ENCODE peak calls at places on chromosomes 2 and 18, in ten cellular contexts. D, F, B, Q, W, Y, R, T, P and X are unnamed samples.

GRCh38 chr18:67151366-67151765 is 365.2 kb downstream of the DSEL start:
- DNase-seq in B (no peak), F (no peak), Y (no peak), P (no peak), W (no peak), R (no peak), T (no peak), D (peak; percentile 22), Q (no peak), X (no peak)

GRCh38 chr2:206531996-206532543 is 88.7 kb downstream of the ADAM23 start:
- DNase-seq in F (no peak), R (no peak), D (no peak), P (no peak), W (no peak), T (no peak), B (no peak), Q (no peak), Y (no peak), X (peak; percentile 21)

GRCh38 chr2:187215576-187216240 is 232.3 kb downstream of the CALCRL start:
- DNase-seq in D (no peak), P (no peak), T (no peak), W (no peak), Q (no peak), Y (no peak), R (no peak), F (no peak), B (no peak), X (peak; percentile 84)

GRCh38 chr2:226661789-226662545 is 137.7 kb downstream of the IRS1 start:
- DNase-seq in R (no peak), D (no peak), T (no peak), Q (peak; percentile 88), B (no peak), Y (peak; percentile 18), P (no peak), F (peak; percentile 93), W (no peak), X (peak; percentile 99)

GRCh38 chr18:47470941-47471340 is 219.5 kb upstream of the SKOR2 start:
- DNase-seq in Q (no peak), Y (no peak), D (no peak), R (no peak), W (no peak), B (no peak), T (no peak), P (no peak), F (no peak), X (no peak)

GRCh38 chr2:864501-865106 is 86.0 kb upstream of the SNTG2 start:
- DNase-seq in F (no peak), D (no peak), R (no peak), B (no peak), Q (no peak), T (no peak), Y (no peak), P (peak; percentile 13), W (no peak), X (no peak)

GRCh38 chr2:18814387-18814786 is 225.0 kb upstream of the NT5C1B start:
- DNase-seq in Y (no peak), B (no peak), T (no peak), Q (no peak), D (no peak), F (no peak), R (no peak), W (no peak), P (no peak), X (peak; percentile 81)

GRCh38 chr2:240981273-240981672 is 17.1 kb upstream of the SNED1 start:
- DNase-seq in B (no peak), P (no peak), Q (no peak), R (no peak), D (no peak), Y (no peak), T (no peak), F (no peak), W (no peak), X (peak; percentile 32)

GRCh38 chr2:241720099-241720498 is 14.3 kb upstream of the D2HGDH start:
- DNase-seq in B (no peak), F (no peak), Q (no peak), T (no peak), D (no peak), R (peak; percentile 21), Y (no peak), P (no peak), W (no peak), X (no peak)

GRCh38 chr2:66890286-66890812 is 455.4 kb downstream of the MEIS1 start:
- DNase-seq in B (no peak), Q (no peak), D (no peak), W (no peak), T (no peak), R (no peak), Y (no peak), F (no peak), P (no peak), X (peak; percentile 42)

DNA sequence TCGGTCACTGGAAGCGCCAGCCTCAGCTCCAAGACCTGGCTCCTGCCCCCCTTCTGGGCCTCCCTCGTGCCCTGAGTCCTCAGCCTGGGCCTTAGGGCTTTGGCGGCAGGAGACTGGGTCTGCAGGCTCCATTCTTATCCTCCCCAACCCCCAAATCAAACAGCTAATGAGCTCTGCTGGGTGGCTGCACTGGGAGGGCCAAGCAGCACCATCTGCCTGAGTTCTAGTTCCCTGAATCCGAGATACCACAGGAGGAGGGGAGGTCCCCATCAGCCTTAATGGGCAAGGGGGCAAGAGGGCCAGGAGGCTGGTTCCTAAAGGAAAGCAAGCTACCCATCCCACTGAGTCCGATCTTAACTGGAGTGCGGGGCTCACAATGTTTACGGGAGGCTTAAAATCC is 52.9 kb downstream of the FAM178B start:
- DNase-seq in Q (no peak), F (no peak), B (no peak), T (no peak), P (no peak), Y (no peak), D (peak; percentile 48), R (peak; percentile 44), W (no peak), X (no peak)
- H3K27ac ChIP-seq in Q (no peak overlapping the region), F (no peak overlapping the region), B (no peak overlapping the region), T (no peak overlapping the region), P (no peak overlapping the region), Y (no peak overlapping the region), D (no peak overlapping the region), R (no peak overlapping the region), W (no peak overlapping the region), X (no peak overlapping the region)

DNA sequence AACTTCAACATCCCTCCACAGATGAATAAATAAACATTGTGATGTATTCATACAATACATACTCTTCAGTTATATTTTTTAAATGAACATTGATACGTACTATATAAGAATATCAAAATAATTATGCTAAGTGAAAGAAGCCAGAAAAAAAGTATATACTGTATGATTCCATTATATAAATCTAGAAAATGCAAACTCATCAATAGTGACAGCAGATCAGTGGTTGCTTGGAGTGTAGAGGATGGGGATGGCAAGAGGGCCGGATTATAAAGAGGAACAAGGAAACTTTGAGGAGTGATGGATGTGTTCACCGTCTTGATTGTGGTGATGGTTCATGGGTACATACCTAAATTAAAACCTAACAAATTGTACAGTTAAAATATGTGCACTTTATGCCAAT is 3.0 kb upstream of the TTC27 start:
- DNase-seq in D (no peak), W (no peak), T (no peak), R (no peak), B (no peak), Q (no peak), Y (no peak), P (no peak), F (no peak), X (no peak)
- H3K27ac ChIP-seq in D (no peak overlapping the region), W (no peak overlapping the region), T (no peak overlapping the region), R (no peak overlapping the region), B (no peak overlapping the region), Q (no peak overlapping the region), Y (no peak overlapping the region), P (no peak overlapping the region), F (no peak overlapping the region), X (no peak overlapping the region)

GRCh38 chr2:152588911-152589310 is 128.3 kb downstream of the PRPF40A start:
- DNase-seq in P (no peak), Y (no peak), T (no peak), F (no peak), W (no peak), D (no peak), Q (no peak), R (no peak), B (no peak), X (no peak)

GRCh38 chr2:152594022-152594712 is 123.1 kb downstream of the PRPF40A start:
- DNase-seq in Q (no peak), F (no peak), P (no peak), B (no peak), D (no peak), W (no peak), R (no peak), Y (no peak), T (no peak), X (no peak)

GRCh38 chr2:152598975-152599724 is 118.1 kb downstream of the PRPF40A start:
- DNase-seq in T (no peak), Q (peak; percentile 15), D (no peak), F (peak; percentile 54), P (no peak), B (no peak), W (no peak), Y (no peak), R (no peak), X (no peak)

GRCh38 chr2:152600051-152600657 is 117.1 kb downstream of the PRPF40A start:
- DNase-seq in T (no peak), Y (no peak), Q (no peak), B (no peak), F (no peak), D (peak; percentile 69), P (no peak), R (no peak), W (no peak), X (no peak)

DNA sequence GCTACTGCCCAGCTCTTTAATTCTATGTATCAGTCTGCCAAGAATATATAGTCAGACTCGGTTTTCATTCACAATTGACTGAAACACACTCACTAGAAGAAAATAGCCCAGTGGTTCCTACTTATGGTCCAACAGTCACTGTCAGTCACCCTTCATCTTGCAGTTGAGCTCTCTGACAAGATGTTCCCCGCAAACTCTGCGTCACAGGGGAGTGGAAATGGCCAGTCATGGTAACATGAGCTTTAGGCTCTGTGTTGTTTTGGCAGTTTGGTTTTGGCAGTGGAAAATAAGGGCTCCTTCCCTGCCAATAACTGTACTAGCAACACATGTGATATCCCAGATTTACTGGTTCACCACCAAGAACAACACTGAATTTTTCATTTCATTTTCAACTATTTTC is 122.5 kb downstream of the PRPF40A start:
- DNase-seq in W (no peak), P (no peak), Q (no peak), R (no peak), D (no peak), B (no peak), Y (no peak), F (no peak), T (no peak), X (peak; percentile 51)
- H3K27ac ChIP-seq in W (no peak overlapping the region), P (no peak overlapping the region), Q (no peak overlapping the region), R (no peak overlapping the region), D (no peak overlapping the region), B (no peak overlapping the region), Y (no peak overlapping the region), F (no peak overlapping the region), T (no peak overlapping the region), X (no peak overlapping the region)

DNA sequence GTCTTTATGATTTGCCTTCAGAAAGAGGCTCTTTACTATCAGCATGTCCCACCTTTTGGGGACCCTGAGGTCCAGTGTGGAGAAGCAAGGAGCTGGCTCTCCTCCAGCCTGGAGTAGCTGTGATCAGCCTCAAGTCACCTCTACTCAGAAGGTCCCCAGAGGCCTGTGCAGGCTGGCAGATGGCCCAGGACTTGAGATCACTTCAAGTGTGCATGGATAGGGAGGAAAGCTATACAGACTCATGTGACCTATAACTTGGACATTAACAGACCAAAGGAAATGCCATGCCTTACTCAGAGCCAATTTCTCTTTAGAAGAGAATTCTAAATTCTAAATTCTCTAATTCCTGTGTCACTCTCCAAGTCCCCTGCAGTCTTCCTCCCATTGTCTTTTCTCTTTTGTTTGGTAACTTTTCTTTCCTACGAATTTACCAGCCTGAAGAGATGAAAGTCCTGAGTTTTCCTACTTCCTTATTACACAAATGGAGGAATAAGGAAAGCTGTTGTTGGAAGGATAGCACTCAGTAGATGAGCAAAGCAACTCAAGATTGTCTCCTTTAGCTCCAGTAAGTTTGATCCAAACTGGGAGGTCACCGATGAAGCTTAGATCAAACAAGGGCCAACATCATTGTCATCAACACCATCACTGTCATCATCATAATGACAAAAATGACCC is 163.9 kb downstream of the GFPT1 start:
- DNase-seq in D (no peak), W (no peak), F (no peak), P (peak; percentile 70), T (no peak), R (no peak), Y (no peak), Q (no peak), B (no peak), X (peak; percentile 50)
- H3K27ac ChIP-seq in D (no peak overlapping the region), W (no peak overlapping the region), F (no peak overlapping the region), P (no peak overlapping the region), T (peak overlapping the region; percentile 61), R (peak overlapping the region; percentile 62), Y (no peak overlapping the region), Q (no peak overlapping the region), B (no peak overlapping the region), X (peak overlapping the region; percentile 75)